ENCODE peak calls at places on chromosomes 3 and 15, in ten cellular contexts. One of them, this sample, is unnamed.

GRCh38 chr3:97835761-97836160 is 13.9 kb downstream of the CRYBG3 start:
- DNase-seq in PC-9: no peak
- DNase-seq in GM23338: no peak
- DNase-seq in hepatocyte: no peak
- DNase-seq in neural progenitor cell: no peak
- DNase-seq in endothelial cell of umbilical vein: no peak
- DNase-seq in HCT116: no peak
- DNase-seq in DND-41: no peak
- DNase-seq in PC-3: no peak
- DNase-seq in GM12878: no peak
- DNase-seq in this sample: no peak

GRCh38 chr15:98070132-98070531 is 109.6 kb downstream of the ARRDC4 start:
- DNase-seq in GM23338: no peak
- DNase-seq in hepatocyte: no peak
- DNase-seq in DND-41: no peak
- DNase-seq in PC-9: no peak
- DNase-seq in endothelial cell of umbilical vein: no peak
- DNase-seq in GM12878: no peak
- DNase-seq in PC-3: no peak
- DNase-seq in HCT116: no peak
- DNase-seq in neural progenitor cell: no peak
- DNase-seq in this sample: no peak

GRCh38 chr3:64859625-64860590 is 172.1 kb upstream of the ADAMTS9 start:
- DNase-seq in GM23338: no peak
- DNase-seq in PC-3: no peak
- DNase-seq in neural progenitor cell: no peak
- DNase-seq in endothelial cell of umbilical vein: no peak
- DNase-seq in PC-9: no peak
- DNase-seq in HCT116: no peak
- DNase-seq in DND-41: peak
- DNase-seq in GM12878: no peak
- DNase-seq in hepatocyte: no peak
- DNase-seq in this sample: peak

GRCh38 chr3:74129056-74129455 is 485.4 kb downstream of the CNTN3 start:
- DNase-seq in hepatocyte: no peak
- DNase-seq in HCT116: no peak
- DNase-seq in neural progenitor cell: no peak
- DNase-seq in PC-3: no peak
- DNase-seq in DND-41: no peak
- DNase-seq in GM12878: no peak
- DNase-seq in endothelial cell of umbilical vein: no peak
- DNase-seq in PC-9: no peak
- DNase-seq in GM23338: no peak
- DNase-seq in this sample: no peak

GRCh38 chr3:107956991-107957467 is 133.8 kb downstream of the CD47 start:
- DNase-seq in HCT116: no peak
- DNase-seq in GM12878: no peak
- DNase-seq in hepatocyte: peak
- DNase-seq in DND-41: no peak
- DNase-seq in PC-3: no peak
- DNase-seq in GM23338: no peak
- DNase-seq in PC-9: no peak
- DNase-seq in neural progenitor cell: no peak
- DNase-seq in endothelial cell of umbilical vein: peak
- DNase-seq in this sample: no peak

GRCh38 chr15:63040954-63041353 is 1.6 kb upstream of the TPM1 start:
- DNase-seq in hepatocyte: no peak
- DNase-seq in HCT116: no peak
- DNase-seq in neural progenitor cell: no peak
- DNase-seq in endothelial cell of umbilical vein: no peak
- DNase-seq in PC-3: no peak
- DNase-seq in GM23338: no peak
- DNase-seq in GM12878: no peak
- DNase-seq in DND-41: no peak
- DNase-seq in PC-9: no peak
- DNase-seq in this sample: no peak

GRCh38 chr15:37682304-37682703 is 252.1 kb upstream of the TMCO5A start:
- DNase-seq in neural progenitor cell: peak
- DNase-seq in PC-9: no peak
- DNase-seq in GM12878: no peak
- DNase-seq in HCT116: peak
- DNase-seq in endothelial cell of umbilical vein: peak
- DNase-seq in DND-41: no peak
- DNase-seq in GM23338: peak
- DNase-seq in PC-3: peak
- DNase-seq in hepatocyte: no peak
- DNase-seq in this sample: no peak

GRCh38 chr15:101118116-101118515 is 133.7 kb downstream of the CHSY1 start:
- DNase-seq in hepatocyte: no peak
- DNase-seq in PC-3: no peak
- DNase-seq in GM12878: no peak
- DNase-seq in neural progenitor cell: no peak
- DNase-seq in HCT116: no peak
- DNase-seq in GM23338: no peak
- DNase-seq in DND-41: no peak
- DNase-seq in PC-9: no peak
- DNase-seq in endothelial cell of umbilical vein: no peak
- DNase-seq in this sample: no peak

DNA sequence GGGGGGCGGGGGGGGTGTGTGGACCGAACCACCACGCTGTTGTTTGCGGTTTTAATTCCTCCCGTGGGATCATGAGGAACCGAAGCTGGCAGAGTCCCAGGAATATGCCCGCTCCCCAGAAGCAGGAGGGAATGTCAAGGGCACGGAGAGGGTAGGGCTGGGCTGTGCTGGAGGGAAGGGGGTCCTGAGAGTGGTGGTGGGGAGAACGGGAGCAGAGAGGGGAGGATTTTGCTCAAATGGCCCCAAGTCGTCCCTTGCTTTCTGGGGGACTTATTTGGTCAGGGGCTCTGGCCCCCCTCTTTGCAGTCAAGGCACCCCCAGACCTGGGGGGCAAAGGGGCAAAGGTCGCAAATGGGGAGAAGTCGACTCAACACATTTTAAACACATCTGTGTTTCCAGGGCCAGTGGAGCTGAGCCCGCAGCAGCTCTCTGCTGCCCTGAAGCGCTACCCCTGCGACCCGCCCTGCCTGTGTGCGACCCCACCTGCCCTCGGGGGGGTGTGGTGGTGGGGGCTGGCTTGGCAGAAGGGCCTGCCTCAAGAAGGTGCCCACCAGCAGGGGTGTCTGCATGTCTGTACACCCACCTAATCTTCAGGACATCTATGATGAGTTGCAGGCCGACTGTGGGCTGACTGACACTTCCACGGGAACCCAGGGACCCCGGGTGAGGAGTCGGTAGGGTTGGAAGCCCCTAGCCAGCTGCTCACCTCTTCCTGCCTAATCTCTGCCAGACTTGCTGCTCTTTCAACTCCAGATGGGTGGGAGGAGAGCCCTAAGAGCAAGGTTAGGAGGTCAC is 602 bp upstream of the ATP2B2 start:
- DNase-seq in DND-41: no peak
- DNase-seq in endothelial cell of umbilical vein: no peak
- DNase-seq in neural progenitor cell: no peak
- DNase-seq in GM23338: no peak
- DNase-seq in GM12878: no peak
- DNase-seq in PC-9: no peak
- DNase-seq in PC-3: no peak
- DNase-seq in HCT116: no peak
- DNase-seq in hepatocyte: no peak
- DNase-seq in this sample: no peak
- TF ChIP-seq EZH2 in DND-41: no peak
- TF ChIP-seq EZH2 in endothelial cell of umbilical vein: peak
- TF ChIP-seq EZH2 in neural progenitor cell: no peak
- TF ChIP-seq EZH2 in GM23338: no peak
- TF ChIP-seq EZH2 in GM12878: no peak
- TF ChIP-seq EZH2 in PC-9: peak
- TF ChIP-seq EZH2 in PC-3: no peak
- TF ChIP-seq EZH2 in HCT116: no peak
- TF ChIP-seq EZH2 in hepatocyte: no peak
- TF ChIP-seq EZH2 in this sample: no peak

DNA sequence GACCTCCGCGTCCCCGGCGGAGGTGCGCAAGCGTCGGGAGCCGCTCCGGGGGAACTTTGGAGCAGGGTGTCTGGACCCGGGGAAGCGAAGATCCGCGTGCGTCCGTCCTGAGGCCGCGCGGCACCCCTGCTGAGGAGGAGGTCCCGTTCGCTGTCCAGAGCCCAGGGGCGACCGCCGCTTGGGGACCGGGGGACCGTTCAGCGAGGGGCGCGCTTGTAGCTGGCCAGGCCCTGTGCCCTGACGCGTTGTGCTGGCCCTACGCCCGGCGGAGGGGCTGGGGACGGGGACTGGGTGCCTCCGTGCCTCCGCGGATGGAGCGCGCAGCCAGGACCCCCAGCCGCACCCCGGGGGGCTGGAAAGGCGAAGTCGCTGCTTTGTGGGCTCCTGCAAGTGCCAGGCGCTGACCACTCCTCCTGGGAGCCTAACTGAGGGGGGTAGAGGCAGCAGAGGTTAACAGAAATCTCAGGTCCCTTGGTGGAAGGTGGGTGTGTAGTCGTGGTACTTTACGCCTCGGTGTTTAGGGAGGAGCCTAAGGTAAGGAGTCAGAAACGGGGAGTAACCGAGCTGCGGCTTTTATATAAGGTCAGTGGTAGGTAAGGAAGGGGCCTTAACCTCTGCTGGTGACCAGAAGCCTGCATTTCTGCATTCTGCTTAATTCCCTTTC is at the start of gene PPARG:
- DNase-seq in DND-41: no peak
- DNase-seq in neural progenitor cell: peak
- DNase-seq in HCT116: peak
- DNase-seq in GM23338: peak
- DNase-seq in hepatocyte: peak
- DNase-seq in endothelial cell of umbilical vein: no peak
- DNase-seq in GM12878: no peak
- DNase-seq in PC-9: peak
- DNase-seq in PC-3: peak
- DNase-seq in this sample: no peak
- TF ChIP-seq EZH2 in DND-41: no peak
- TF ChIP-seq EZH2 in neural progenitor cell: peak
- TF ChIP-seq EZH2 in HCT116: no peak
- TF ChIP-seq EZH2 in GM23338: peak
- TF ChIP-seq EZH2 in hepatocyte: no peak
- TF ChIP-seq EZH2 in endothelial cell of umbilical vein: peak
- TF ChIP-seq EZH2 in GM12878: no peak
- TF ChIP-seq EZH2 in PC-9: no peak
- TF ChIP-seq EZH2 in PC-3: no peak
- TF ChIP-seq EZH2 in this sample: no peak

GRCh38 chr15:84079885-84080777 is 155.4 kb upstream of the GOLGA6L4 start:
- DNase-seq in PC-9: no peak
- DNase-seq in GM23338: peak
- DNase-seq in neural progenitor cell: peak
- DNase-seq in hepatocyte: peak
- DNase-seq in GM12878: no peak
- DNase-seq in DND-41: peak
- DNase-seq in endothelial cell of umbilical vein: no peak
- DNase-seq in PC-3: no peak
- DNase-seq in HCT116: no peak
- DNase-seq in this sample: peak
- TF ChIP-seq EZH2 in PC-9: no peak
- TF ChIP-seq EZH2 in GM23338: no peak
- TF ChIP-seq EZH2 in neural progenitor cell: peak
- TF ChIP-seq EZH2 in hepatocyte: peak
- TF ChIP-seq EZH2 in GM12878: no peak
- TF ChIP-seq EZH2 in DND-41: peak
- TF ChIP-seq EZH2 in endothelial cell of umbilical vein: peak
- TF ChIP-seq EZH2 in PC-3: no peak
- TF ChIP-seq EZH2 in HCT116: no peak
- TF ChIP-seq EZH2 in this sample: no peak

GRCh38 chr3:183178833-183179549 is 16.5 kb upstream of the LAMP3 start:
- DNase-seq in HCT116: no peak
- DNase-seq in neural progenitor cell: peak
- DNase-seq in hepatocyte: peak
- DNase-seq in GM23338: peak
- DNase-seq in endothelial cell of umbilical vein: peak
- DNase-seq in PC-3: peak
- DNase-seq in GM12878: no peak
- DNase-seq in PC-9: peak
- DNase-seq in DND-41: no peak
- DNase-seq in this sample: no peak
- TF ChIP-seq EZH2 in HCT116: no peak
- TF ChIP-seq EZH2 in neural progenitor cell: peak
- TF ChIP-seq EZH2 in hepatocyte: peak
- TF ChIP-seq EZH2 in GM23338: peak
- TF ChIP-seq EZH2 in endothelial cell of umbilical vein: no peak
- TF ChIP-seq EZH2 in PC-3: no peak
- TF ChIP-seq EZH2 in GM12878: no peak
- TF ChIP-seq EZH2 in PC-9: no peak
- TF ChIP-seq EZH2 in DND-41: peak
- TF ChIP-seq EZH2 in this sample: no peak

DNA sequence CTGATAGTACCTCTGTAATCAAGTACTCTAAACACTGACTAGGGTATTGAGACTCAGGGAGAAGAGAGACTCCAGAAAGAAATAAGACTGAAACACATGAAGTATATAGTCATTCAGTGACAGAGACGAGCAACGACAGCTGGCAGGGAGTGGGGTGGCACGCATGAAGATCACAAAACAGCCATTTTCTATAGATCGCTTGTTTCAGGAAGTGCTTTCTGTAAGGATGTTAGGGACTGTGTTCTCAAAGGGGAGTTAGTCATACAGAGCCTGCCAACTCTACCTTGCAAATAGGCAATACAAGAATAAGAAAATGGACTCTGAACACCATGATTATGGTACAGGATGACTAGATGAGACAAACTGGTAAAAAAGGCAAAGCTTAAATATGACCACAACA is 139.5 kb downstream of the TBL1XR1 start:
- DNase-seq in endothelial cell of umbilical vein: no peak
- DNase-seq in PC-3: no peak
- DNase-seq in GM23338: no peak
- DNase-seq in PC-9: no peak
- DNase-seq in hepatocyte: no peak
- DNase-seq in DND-41: no peak
- DNase-seq in HCT116: no peak
- DNase-seq in GM12878: peak
- DNase-seq in neural progenitor cell: no peak
- DNase-seq in this sample: no peak
- TF ChIP-seq EZH2 in endothelial cell of umbilical vein: no peak
- TF ChIP-seq EZH2 in PC-3: no peak
- TF ChIP-seq EZH2 in GM23338: no peak
- TF ChIP-seq EZH2 in PC-9: no peak
- TF ChIP-seq EZH2 in hepatocyte: no peak
- TF ChIP-seq EZH2 in DND-41: no peak
- TF ChIP-seq EZH2 in HCT116: no peak
- TF ChIP-seq EZH2 in GM12878: no peak
- TF ChIP-seq EZH2 in neural progenitor cell: no peak
- TF ChIP-seq EZH2 in this sample: no peak

This sample was measured in MM.1S.